ENCODE peak calls at places on chromosomes 3 and 15, in five cellular contexts. C, P, B, K and X are unnamed samples.

GRCh38 chr3:179701176-179701827 is 48.5 kb downstream of the USP13 start:
- DNase-seq in C (no peak), P (no peak), B (no peak), K (no peak), X (no peak)

GRCh38 chr3:13637311-13637891 is 88.5 kb downstream of the FBLN2 start:
- DNase-seq in C (no peak), P (no peak), B (no peak), K (no peak), X (no peak)

GRCh38 chr15:47182818-47183217 is 534.5 kb upstream of the SEMA6D start:
- DNase-seq in C (no peak), P (no peak), B (no peak), K (no peak), X (no peak)

GRCh38 chr3:13158871-13159270 is 85.6 kb upstream of the IQSEC1 start:
- DNase-seq in C (no peak), P (no peak), B (no peak), K (no peak), X (no peak)

GRCh38 chr3:126396536-126396935 is 1.8 kb downstream of the CFAP100 start:
- DNase-seq in C (no peak), P (no peak), B (no peak), K (no peak), X (no peak)

GRCh38 chr15:70289191-70289955 is 191.7 kb upstream of the TLE3 start:
- DNase-seq in C (peak), P (no peak), B (no peak), K (no peak), X (no peak)

GRCh38 chr15:94297543-94297942 is 66.2 kb downstream of the MCTP2 start:
- DNase-seq in C (no peak), P (no peak), B (no peak), K (no peak), X (no peak)

GRCh38 chr3:35718921-35719320 is 79.6 kb downstream of the ARPP21 start:
- DNase-seq in C (no peak), P (no peak), B (no peak), K (no peak), X (no peak)

GRCh38 chr15:69149163-69149562 is 11.3 kb upstream of the GLCE start:
- DNase-seq in C (no peak), P (no peak), B (no peak), K (no peak), X (no peak)

GRCh38 chr3:14848906-14849305 is 30.1 kb downstream of the FGD5 start:
- DNase-seq in C (no peak), P (no peak), B (no peak), K (no peak), X (no peak)

GRCh38 chr15:78675617-78676360 is 34.8 kb upstream of the CHRNB4 start:
- DNase-seq in C (no peak), P (no peak), B (no peak), K (no peak), X (no peak)

GRCh38 chr15:69526696-69527095 is 74.1 kb downstream of the RPLP1 start:
- DNase-seq in C (no peak), P (no peak), B (no peak), K (no peak), X (no peak)

GRCh38 chr3:52555056-52555455 is 18.7 kb downstream of the UQCC5 start:
- DNase-seq in C (no peak), P (no peak), B (peak), K (no peak), X (no peak)

GRCh38 chr15:65033659-65034269 is 4.3 kb upstream of the MTFMT start:
- DNase-seq in C (peak), P (no peak), B (peak), K (no peak), X (no peak)

GRCh38 chr3:148023994-148024393 is 614.8 kb downstream of the ZIC1 start:
- DNase-seq in C (peak), P (no peak), B (peak), K (peak), X (peak)

GRCh38 chr3:150407818-150408231 is 273 bp upstream of the TSC22D2 start:
- DNase-seq in C (no peak), P (peak), B (no peak), K (no peak), X (peak)

GRCh38 chr3:45606991-45607712 is 12.6 kb downstream of the LIMD1 start:
- DNase-seq in C (no peak), P (no peak), B (peak), K (no peak), X (no peak)

GRCh38 chr3:105594219-105594618 is 227.5 kb downstream of the ALCAM start:
- DNase-seq in C (peak), P (no peak), B (peak), K (no peak), X (no peak)

GRCh38 chr15:39736646-39737550 is 45.7 kb downstream of the FSIP1 start:
- DNase-seq in C (no peak), P (no peak), B (no peak), K (no peak), X (no peak)